ENCODE peak calls at places on chromosomes 2 and 18, in seven cellular contexts. B is HCT116, Q is fibroblast of lung, G is IMR-90, C is SK-N-SH, K is astrocyte, R is mesenchymal stem cell. U is an unnamed sample.

GRCh38 chr2:161101406-161101805 is 58.8 kb upstream of the TANK start:
- DNase-seq in G (no peak), R (no peak), B (no peak), C (no peak), K (no peak), Q (peak), U (peak)

GRCh38 chr18:25349131-25349925 is 2.6 kb downstream of the ZNF521 start:
- DNase-seq in C (peak), R (peak), Q (peak), G (peak), B (no peak), K (peak), U (peak)

GRCh38 chr18:37252854-37253396 is 312.7 kb downstream of the CELF4 start:
- DNase-seq in B (no peak), K (no peak), G (no peak), R (no peak), Q (no peak), C (no peak), U (no peak)

GRCh38 chr2:185757356-185757755 is 18.8 kb downstream of the FSIP2 start:
- DNase-seq in B (no peak), K (peak), Q (peak), C (no peak), R (no peak), G (peak), U (peak)

GRCh38 chr2:165287083-165287778 is 48.0 kb downstream of the SCN2A start:
- DNase-seq in C (no peak), K (no peak), G (no peak), R (no peak), B (no peak), Q (no peak), U (no peak)

GRCh38 chr2:189091253-189091652 is 88.3 kb downstream of the COL5A2 start:
- DNase-seq in R (no peak), Q (peak), G (peak), C (no peak), K (peak), B (no peak), U (no peak)

GRCh38 chr2:26246818-26247217 is 2.1 kb downstream of the HADHB start:
- DNase-seq in C (no peak), B (no peak), G (peak), Q (peak), K (peak), R (peak), U (no peak)

GRCh38 chr18:38575648-38576047 is 1010.0 kb upstream of the CELF4 start:
- DNase-seq in B (no peak), Q (no peak), G (no peak), K (no peak), R (no peak), C (no peak), U (no peak)

GRCh38 chr2:181239400-181239799 is 217.8 kb upstream of the ITGA4 start:
- DNase-seq in C (no peak), R (peak), B (peak), G (no peak), K (no peak), Q (no peak), U (no peak)

GRCh38 chr2:63861220-63861822 is 19.6 kb downstream of the UGP2 start:
- DNase-seq in B (peak), K (no peak), G (peak), C (peak), Q (peak), R (peak), U (peak)

DNA sequence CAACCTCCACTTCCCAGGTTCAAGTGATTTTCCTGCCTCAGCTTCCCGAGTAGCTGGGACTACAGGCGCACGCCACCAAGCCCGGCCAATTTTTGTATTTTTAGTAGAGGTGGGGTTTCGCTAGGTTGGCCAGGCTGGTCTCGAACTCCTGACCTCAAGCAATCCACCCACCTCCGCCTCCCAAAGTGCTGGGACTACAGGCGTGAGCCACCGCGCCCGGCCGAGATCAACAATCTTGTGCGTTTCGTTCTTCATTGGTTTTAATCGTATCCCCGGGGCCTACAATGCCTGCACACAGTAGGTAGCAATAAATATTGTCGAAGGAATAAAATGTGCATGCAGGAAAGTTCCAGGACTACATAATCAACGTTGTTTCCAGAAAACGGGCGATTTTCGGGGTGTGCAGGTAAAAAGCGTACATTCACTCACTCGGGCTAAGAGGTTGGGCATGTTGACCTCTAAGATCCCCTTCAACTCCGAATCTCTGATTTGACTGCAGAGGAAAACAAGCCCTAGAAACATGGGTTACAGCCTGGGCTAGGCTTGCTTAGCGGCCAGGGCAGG is 2.7 kb upstream of the SOS1 start:
- DNase-seq in C (no peak), B (no peak), K (no peak), R (no peak), Q (no peak), G (no peak), U (no peak)
- H3K9ac ChIP-seq in C (peak), B (peak), K (peak), R (peak), Q (peak), G (peak), U (peak)

GRCh38 chr2:190859347-190860297 is 21.0 kb upstream of the GLS start:
- DNase-seq in B (no peak), C (no peak), Q (peak), G (peak), K (peak), R (no peak), U (peak)
- H3K9ac ChIP-seq in B (no peak), C (peak), Q (no peak), G (peak), K (peak), R (peak), U (peak)

GRCh38 chr2:233791151-233791882 is 13.2 kb downstream of the MROH2A start:
- DNase-seq in R (no peak), Q (no peak), C (no peak), G (no peak), B (no peak), K (no peak), U (no peak)
- H3K9ac ChIP-seq in R (no peak), Q (no peak), C (no peak), G (no peak), B (no peak), K (no peak), U (no peak)

GRCh38 chr2:49812730-49813129 is 658.4 kb upstream of the FSHR start:
- DNase-seq in Q (no peak), K (no peak), G (no peak), B (no peak), C (no peak), R (no peak), U (no peak)

GRCh38 chr2:49807689-49808088 is 653.4 kb upstream of the FSHR start:
- DNase-seq in K (no peak), R (no peak), G (no peak), C (no peak), Q (no peak), B (no peak), U (no peak)

GRCh38 chr2:49811502-49811901 is 657.2 kb upstream of the FSHR start:
- DNase-seq in K (no peak), C (no peak), R (no peak), B (no peak), Q (no peak), G (no peak), U (no peak)

GRCh38 chr2:49813208-49813607 is 658.9 kb upstream of the FSHR start:
- DNase-seq in R (no peak), K (no peak), C (no peak), B (no peak), Q (no peak), G (no peak), U (no peak)
- H3K9ac ChIP-seq in R (no peak), K (no peak), C (no peak), B (no peak), Q (no peak), G (no peak), U (no peak)

DNA sequence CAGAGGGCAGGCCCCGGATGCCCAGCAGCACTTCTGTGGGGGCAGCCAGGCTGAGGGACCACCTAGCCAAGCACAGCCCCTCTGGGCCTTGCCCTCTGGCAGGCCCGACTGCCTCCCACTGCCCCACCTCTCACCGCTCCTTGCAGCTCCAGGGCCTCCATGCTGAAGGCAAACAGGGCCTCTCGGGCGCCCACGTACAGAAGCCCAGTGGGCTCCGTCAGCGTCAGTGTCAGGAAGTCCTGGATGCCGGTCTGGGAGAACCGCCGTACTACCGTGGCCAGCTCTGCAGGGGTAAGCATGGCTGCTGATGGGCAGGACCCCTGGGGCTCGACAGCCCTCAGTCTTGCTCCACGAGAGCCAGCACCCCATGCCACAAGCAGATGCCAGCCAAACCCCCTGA is 3.7 kb downstream of the SEMA4C start:
- DNase-seq in K (no peak), C (no peak), R (no peak), B (no peak), Q (no peak), G (no peak), U (no peak)
- H3K9ac ChIP-seq in K (peak), C (no peak), R (no peak), B (no peak), Q (no peak), G (no peak), U (no peak)

DNA sequence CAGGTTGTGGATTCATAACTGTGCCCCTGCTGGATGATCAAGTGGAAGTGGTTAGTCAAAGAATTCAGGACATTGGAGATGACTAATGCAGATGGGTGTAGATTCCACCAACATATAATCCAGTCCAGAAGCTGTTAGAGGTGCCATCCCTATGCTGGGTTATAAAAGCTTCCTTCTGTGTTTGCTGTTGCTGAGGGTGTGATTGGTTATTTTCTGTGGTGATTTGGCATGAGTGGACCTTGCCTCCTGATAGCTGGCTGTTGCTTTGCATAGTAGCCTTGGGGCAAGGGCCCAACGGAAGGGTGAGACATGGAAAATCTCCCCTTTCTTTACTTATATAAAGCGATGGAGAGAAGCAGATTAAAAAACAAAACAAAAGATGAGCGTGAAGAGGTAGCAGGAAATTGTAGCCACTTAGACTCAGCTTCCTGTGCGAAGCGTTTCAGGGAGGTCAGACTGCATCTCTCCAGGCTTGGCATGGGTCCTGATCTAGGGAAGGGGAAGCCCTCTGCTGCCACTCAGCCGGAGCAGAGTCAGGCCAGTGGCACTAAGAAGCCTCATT is 190.4 kb downstream of the FMNL2 start:
- DNase-seq in C (no peak), K (peak), G (peak), R (peak), B (no peak), Q (peak), U (peak)
- H3K9ac ChIP-seq in C (peak), K (no peak), G (no peak), R (no peak), B (no peak), Q (no peak), U (no peak)

DNA sequence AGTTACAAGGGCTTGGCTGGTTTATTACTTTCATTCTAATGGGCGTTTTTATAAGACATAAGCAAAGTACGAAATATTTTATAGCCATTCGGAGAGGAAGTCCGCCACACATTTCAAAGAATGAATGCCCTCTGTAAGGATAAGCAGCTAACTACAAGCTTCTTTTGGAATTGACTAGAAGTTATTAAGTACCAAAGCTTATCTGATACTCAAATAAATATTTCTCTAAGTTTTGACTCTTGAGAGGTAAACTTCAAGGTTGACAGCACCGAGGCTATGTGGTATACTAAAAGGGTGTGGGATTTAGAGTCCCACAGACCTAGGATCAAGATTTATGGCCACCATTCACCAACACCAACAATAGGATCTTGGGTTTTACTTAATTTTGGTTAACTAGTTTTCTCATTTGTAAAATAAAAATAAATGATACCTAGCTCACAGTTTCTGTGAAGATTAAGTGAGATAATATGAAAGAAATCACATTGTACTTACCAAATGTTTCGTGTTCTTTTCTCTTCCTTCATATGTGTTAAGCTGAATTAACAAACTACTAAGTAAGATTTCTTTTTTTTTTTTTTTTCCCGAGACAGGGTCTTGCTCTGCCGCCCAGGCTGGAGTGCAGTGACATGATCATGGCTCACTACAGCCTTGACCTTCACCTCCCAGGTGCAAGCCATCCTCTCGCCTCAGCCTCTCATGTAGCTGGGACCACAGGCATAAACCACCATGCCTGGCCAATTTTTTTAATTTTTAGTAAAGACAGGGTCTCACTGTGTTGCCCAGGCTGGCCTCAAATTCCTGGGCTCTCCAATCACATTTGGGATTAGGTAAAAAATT is 47.9 kb upstream of the MSH2 start:
- DNase-seq in R (peak), G (no peak), B (no peak), K (no peak), Q (no peak), C (no peak), U (no peak)
- H3K9ac ChIP-seq in R (no peak), G (no peak), B (peak), K (peak), Q (no peak), C (peak), U (no peak)

U was measured in adipocyte.